ENCODE peak calls at places on chromosomes 7 and 10, in seven cellular contexts. L is EL, G is neural crest cell, S is Kasumi-1, Q is progenitor cell of endocrine pancreas, R is T-cell, Z is aorta. M is an unnamed sample.

GRCh38 chr10:122939819-122940543 is 14.0 kb downstream of the C10orf88 start:
- DNase-seq in L (peak), G (no peak), S (no peak), Q (no peak), R (no peak), Z (no peak), M (peak)

GRCh38 chr7:98875501-98875900 is 2.8 kb upstream of the TRRAP start:
- DNase-seq in L (no peak), G (no peak), S (no peak), Q (no peak), R (no peak), Z (no peak), M (no peak)

GRCh38 chr10:2197663-2198062 is 460.3 kb upstream of the ADARB2 start:
- DNase-seq in L (no peak), G (no peak), S (no peak), Q (no peak), R (no peak), Z (no peak), M (no peak)

GRCh38 chr10:77355844-77356243 is 281.8 kb downstream of the KCNMA1 start:
- DNase-seq in L (peak), G (no peak), S (no peak), Q (no peak), R (no peak), Z (no peak), M (no peak)

GRCh38 chr7:150715293-150715692 is 1.1 kb upstream of the GIMAP1 start:
- DNase-seq in L (no peak), G (no peak), S (no peak), Q (no peak), R (no peak), Z (no peak), M (no peak)

GRCh38 chr10:123062726-123063125 is 53.9 kb downstream of the ACADSB start:
- DNase-seq in L (no peak), G (no peak), S (no peak), Q (no peak), R (no peak), Z (no peak), M (peak)

GRCh38 chr10:32963102-32963501 is 5.1 kb upstream of the ITGB1 start:
- DNase-seq in L (peak), G (no peak), S (no peak), Q (no peak), R (no peak), Z (no peak), M (no peak)

GRCh38 chr10:106557053-106557452 is 607.5 kb downstream of the SORCS1 start:
- DNase-seq in L (peak), G (no peak), S (no peak), Q (no peak), R (no peak), Z (no peak), M (no peak)

GRCh38 chr7:151592868-151593486 is 73.3 kb upstream of the RHEB start:
- DNase-seq in L (peak), G (no peak), S (no peak), Q (no peak), R (no peak), Z (no peak), M (no peak)

GRCh38 chr10:25017661-25018060 is 1.2 kb downstream of the THNSL1 start:
- DNase-seq in L (no peak), G (no peak), S (no peak), Q (no peak), R (no peak), Z (no peak), M (peak)

GRCh38 chr10:21145751-21146445 is 248.8 kb upstream of the NEBL start:
- DNase-seq in L (no peak), G (peak), S (no peak), Q (no peak), R (no peak), Z (no peak), M (no peak)

GRCh38 chr10:59098387-59098786 is 78.1 kb upstream of the PHYHIPL start:
- DNase-seq in L (peak), G (no peak), S (no peak), Q (no peak), R (no peak), Z (peak), M (no peak)

GRCh38 chr10:121754667-121755066 is 156.4 kb upstream of the FGFR2 start:
- DNase-seq in L (no peak), G (no peak), S (no peak), Q (no peak), R (no peak), Z (no peak), M (no peak)

GRCh38 chr7:139958599-139959380 is 104.0 kb downstream of the PARP12 start:
- DNase-seq in L (no peak), G (no peak), S (no peak), Q (no peak), R (no peak), Z (no peak), M (no peak)

GRCh38 chr10:22670796-22671195 is 43.6 kb downstream of the PIP4K2A start:
- DNase-seq in L (no peak), G (no peak), S (no peak), Q (no peak), R (no peak), Z (no peak), M (no peak)

GRCh38 chr7:101179117-101179779 is 845 bp downstream of the NAT16 start:
- DNase-seq in L (no peak), G (peak), S (no peak), Q (no peak), R (no peak), Z (no peak), M (no peak)

GRCh38 chr7:157401567-157402387 is 65.0 kb downstream of the DNAJB6 start:
- DNase-seq in L (no peak), G (no peak), S (no peak), Q (no peak), R (no peak), Z (no peak), M (no peak)

GRCh38 chr10:98745645-98746044 is 298.9 kb upstream of the HPS1 start:
- DNase-seq in L (no peak), G (no peak), S (peak), Q (no peak), R (no peak), Z (no peak), M (peak)

GRCh38 chr10:75261813-75262725 is 26.3 kb upstream of the COMTD1 start:
- DNase-seq in L (no peak), G (no peak), S (no peak), Q (no peak), R (no peak), Z (no peak), M (no peak)

GRCh38 chr10:113087082-113088029 is 137.3 kb downstream of the TCF7L2 start:
- DNase-seq in L (peak), G (no peak), S (peak), Q (no peak), R (no peak), Z (peak), M (no peak)

GRCh38 chr7:39212881-39213280 is 235.2 kb downstream of the POU6F2 start:
- DNase-seq in L (no peak), G (no peak), S (no peak), Q (no peak), R (no peak), Z (no peak), M (no peak)

GRCh38 chr7:152568972-152569371 is 107.0 kb downstream of the XRCC2 start:
- DNase-seq in L (no peak), G (no peak), S (no peak), Q (no peak), R (no peak), Z (no peak), M (no peak)

GRCh38 chr7:84372155-84372621 is 177.6 kb upstream of the SEMA3A start:
- DNase-seq in L (peak), G (no peak), S (no peak), Q (no peak), R (no peak), Z (no peak), M (no peak)

GRCh38 chr7:38317457-38318037 is 44.1 kb upstream of the TARP start:
- DNase-seq in L (no peak), G (no peak), S (no peak), Q (no peak), R (peak), Z (no peak), M (no peak)

GRCh38 chr7:55261386-55261770 is 103.8 kb upstream of the LANCL2 start:
- DNase-seq in L (no peak), G (no peak), S (no peak), Q (peak), R (no peak), Z (no peak), M (no peak)

GRCh38 chr7:131431289-131431688 is 103.6 kb downstream of the MKLN1 start:
- DNase-seq in L (no peak), G (no peak), S (no peak), Q (no peak), R (no peak), Z (no peak), M (no peak)

GRCh38 chr7:127396184-127396583 is 3.7 kb upstream of the ZNF800 start:
- DNase-seq in L (peak), G (no peak), S (peak), Q (no peak), R (no peak), Z (peak), M (peak)

GRCh38 chr10:5038703-5039102 is 35.0 kb upstream of the AKR1C2 start:
- DNase-seq in L (peak), G (no peak), S (no peak), Q (no peak), R (no peak), Z (no peak), M (no peak)

GRCh38 chr7:30918676-30919075 is 7.0 kb downstream of the AQP1 start:
- DNase-seq in L (no peak), G (no peak), S (no peak), Q (no peak), R (no peak), Z (peak), M (no peak)

GRCh38 chr10:110919971-110920881 is 822 bp downstream of the SHOC2 start:
- DNase-seq in L (peak), G (peak), S (peak), Q (peak), R (no peak), Z (peak), M (peak)

GRCh38 chr10:5659702-5660528 is 6.5 kb downstream of the ASB13 start:
- DNase-seq in L (peak), G (no peak), S (peak), Q (no peak), R (no peak), Z (peak), M (peak)

GRCh38 chr10:125925244-125925834 is 29.0 kb downstream of the FANK1 start:
- DNase-seq in L (no peak), G (no peak), S (no peak), Q (no peak), R (no peak), Z (no peak), M (no peak)

GRCh38 chr10:3792710-3793219 is 7.8 kb upstream of the KLF6 start:
- DNase-seq in L (no peak), G (no peak), S (no peak), Q (no peak), R (no peak), Z (no peak), M (peak)

GRCh38 chr10:58438340-58438739 is 53.1 kb downstream of the TFAM start:
- DNase-seq in L (peak), G (no peak), S (no peak), Q (no peak), R (no peak), Z (no peak), M (no peak)

GRCh38 chr10:42960491-42961155 is 116.2 kb upstream of the RET start:
- DNase-seq in L (peak), G (no peak), S (no peak), Q (no peak), R (no peak), Z (no peak), M (no peak)

GRCh38 chr10:42836771-42837468 is 54.3 kb downstream of the BMS1 start:
- DNase-seq in L (peak), G (no peak), S (peak), Q (no peak), R (no peak), Z (no peak), M (no peak)

GRCh38 chr10:125691160-125691981 is 8.4 kb upstream of the TEX36 start:
- DNase-seq in L (peak), G (no peak), S (no peak), Q (no peak), R (no peak), Z (no peak), M (no peak)

GRCh38 chr10:102435529-102436233 is 3.3 kb upstream of the CUEDC2 start:
- DNase-seq in L (peak), G (no peak), S (peak), Q (no peak), R (no peak), Z (no peak), M (peak)

GRCh38 chr10:6579904-6580278 is at the start of gene PRKCQ:
- DNase-seq in L (peak), G (peak), S (peak), Q (no peak), R (no peak), Z (no peak), M (peak)

M was measured in OCI-M1.